ENCODE peak calls at places on chromosomes 2 and 18, in six cellular contexts. Y is A549; P is H1; X is activated naive CD8-positive, alpha-beta T cell treated with anti-CD3 and anti-CD28 coated beads, Interleukin-2, amount 50 U/mL, for 16 hours; K is stimulated activated naive B cell treated with anti-CD40 and anti-IgM and Interleukin-4, amounts not matched to agents 10 μg/mL and 1 μg/mL and 100 μg/mL, for 72 hours; S is activated CD4-positive, alpha-beta T cell treated with anti-CD3 and anti-CD28 coated beads, Interleukin-2, amount 10 ng/mL, durations not matched to agents 7 days and 5 days. O is an unnamed sample.

GRCh38 chr2:241762321-241762932 is 14.2 kb upstream of the GAL3ST2 start:
- DNase-seq in Y (no peak), S (no peak), P (no peak), K (no peak), X (no peak), O (no peak)

GRCh38 chr2:181153886-181154285 is 173.5 kb downstream of the UBE2E3 start:
- DNase-seq in Y (no peak), K (no peak), X (no peak), P (no peak), S (no peak), O (no peak)

GRCh38 chr2:1914541-1915165 is 170.3 kb upstream of the PXDN start:
- DNase-seq in P (no peak), K (no peak), Y (no peak), X (no peak), S (no peak), O (no peak)

GRCh38 chr2:128273469-128274081 is 45.1 kb downstream of the HS6ST1 start:
- DNase-seq in Y (no peak), X (no peak), P (no peak), S (no peak), K (no peak), O (no peak)

GRCh38 chr2:152036611-152037469 is 62.0 kb downstream of the CACNB4 start:
- DNase-seq in K (peak; percentile 55), S (peak; percentile 67), P (peak; percentile 41), Y (peak; percentile 42), X (peak; percentile 11), O (no peak)

GRCh38 chr18:49052891-49053644 is 102.3 kb upstream of the SMAD7 start:
- DNase-seq in P (no peak), X (no peak), Y (no peak), S (peak; percentile 37), K (no peak), O (no peak)

GRCh38 chr2:218259099-218259921 is 1.5 kb upstream of the GPBAR1 start:
- DNase-seq in K (no peak), Y (no peak), P (no peak), X (no peak), S (no peak), O (no peak)

GRCh38 chr2:210477496-210477895 is 937 bp upstream of the LANCL1 start:
- DNase-seq in X (no peak), K (no peak), S (peak; percentile 27), P (no peak), Y (peak; percentile 33), O (no peak)

GRCh38 chr2:197092431-197092830 is 165.9 kb upstream of the PGAP1 start:
- DNase-seq in S (no peak), P (no peak), K (no peak), X (no peak), Y (no peak), O (no peak)

GRCh38 chr18:61531182-61531581 is 198.0 kb downstream of the CDH20 start:
- DNase-seq in X (no peak), S (no peak), Y (no peak), K (no peak), P (no peak), O (no peak)

GRCh38 chr18:9210996-9211395 is 74.4 kb downstream of the ANKRD12 start:
- DNase-seq in X (no peak), Y (no peak), S (no peak), P (no peak), K (no peak), O (no peak)

GRCh38 chr2:217804786-217805678 is 197.8 kb downstream of the TNS1 start:
- DNase-seq in S (no peak), Y (no peak), X (no peak), K (no peak), P (no peak), O (no peak)